ENCODE peak calls at places on chromosomes 4 and X, in five cellular contexts. Z, L, D, V and N are unnamed samples.

GRCh38 chr4:16011173-16011572 is 48.2 kb upstream of the FGFBP2 start:
- DNase-seq in Z (no peak), L (no peak), D (no peak), V (no peak), N (no peak)

GRCh38 chr4:105126311-105127153 is 20.1 kb upstream of the TET2 start:
- DNase-seq in Z (peak; percentile 23), L (no peak), D (no peak), V (no peak), N (no peak)

GRCh38 chr4:107631568-107631967 is 88.5 kb downstream of the PAPSS1 start:
- DNase-seq in Z (peak; percentile 46), L (no peak), D (no peak), V (no peak), N (no peak)

GRCh38 chr4:100907465-100908454 is 389.9 kb upstream of the EMCN start:
- DNase-seq in Z (peak; percentile 32), L (peak; percentile 50), D (no peak), V (no peak), N (no peak)

GRCh38 chr4:24799544-24800272 is 4.3 kb downstream of the SOD3 start:
- DNase-seq in Z (peak; percentile 56), L (no peak), D (no peak), V (peak; percentile 27), N (no peak)

GRCh38 chr4:4320951-4321714 is 31.1 kb downstream of the ZBTB49 start:
- DNase-seq in Z (no peak), L (no peak), D (no peak), V (no peak), N (no peak)

GRCh38 chrX:27598312-27598711 is 8.2 kb downstream of the DCAF8L2 start:
- DNase-seq in Z (no peak), L (no peak), D (no peak), V (no peak), N (no peak)

GRCh38 chr4:48653217-48654014 is 126.7 kb downstream of the FRYL start:
- DNase-seq in Z (peak; percentile 73), L (no peak), D (no peak), V (peak; percentile 30), N (no peak)

GRCh38 chrX:92209936-92210335 is 430.8 kb downstream of the PCDH11X start:
- DNase-seq in Z (no peak), L (no peak), D (no peak), V (no peak), N (no peak)

GRCh38 chr4:55575513-55575912 is 16.5 kb downstream of the PDCL2 start:
- DNase-seq in Z (no peak), L (no peak), D (no peak), V (no peak), N (no peak)

GRCh38 chr4:56843421-56843899 is 22.0 kb upstream of the SPINK2 start:
- DNase-seq in Z (peak; percentile 12), L (no peak), D (no peak), V (no peak), N (no peak)

GRCh38 chr4:3414421-3415279 is 27.1 kb upstream of the HGFAC start:
- DNase-seq in Z (no peak), L (no peak), D (no peak), V (no peak), N (no peak)

GRCh38 chr4:57156242-57156990 is 46.2 kb upstream of the IGFBP7 start:
- DNase-seq in Z (peak; percentile 23), L (peak; percentile 77), D (no peak), V (no peak), N (no peak)

GRCh38 chrX:131827935-131828334 is 195.2 kb upstream of the STK26 start:
- DNase-seq in Z (peak; percentile 19), L (peak; percentile 55), D (no peak), V (peak; percentile 28), N (peak; percentile 87)

GRCh38 chrX:114798902-114799301 is 215.0 kb downstream of the HTR2C start:
- DNase-seq in Z (peak; percentile 56), L (peak; percentile 54), D (peak; percentile 38), V (no peak), N (no peak)

GRCh38 chrX:114797494-114797893 is 213.6 kb downstream of the HTR2C start:
- DNase-seq in Z (no peak), L (no peak), D (no peak), V (no peak), N (no peak)

DNA sequence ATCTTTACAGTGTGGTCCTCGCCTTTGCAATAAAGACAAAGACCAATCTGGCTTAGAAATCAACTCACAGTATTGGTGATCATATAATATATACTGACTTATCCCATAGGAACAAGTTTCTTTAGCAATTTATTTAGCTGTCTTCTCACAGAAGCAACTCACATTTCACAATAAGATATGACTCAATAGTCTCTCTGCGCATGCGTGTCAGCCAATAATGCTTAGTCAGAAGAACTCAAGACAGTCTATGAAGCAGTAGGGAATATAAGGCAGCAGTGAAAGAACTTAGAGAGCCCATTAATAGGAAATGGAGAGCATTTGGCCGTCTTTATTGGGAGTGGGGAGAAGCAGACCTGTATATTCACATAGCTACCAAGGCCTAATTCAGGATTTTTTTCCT is 216.7 kb downstream of the IL13RA2 start:
- DNase-seq in Z (peak; percentile 80), L (peak; percentile 77), D (peak; percentile 24), V (no peak), N (no peak)
- TF ChIP-seq EZH2phosphoT487 in Z (no peak), L (no peak), D (no peak), V (no peak), N (no peak)

DNA sequence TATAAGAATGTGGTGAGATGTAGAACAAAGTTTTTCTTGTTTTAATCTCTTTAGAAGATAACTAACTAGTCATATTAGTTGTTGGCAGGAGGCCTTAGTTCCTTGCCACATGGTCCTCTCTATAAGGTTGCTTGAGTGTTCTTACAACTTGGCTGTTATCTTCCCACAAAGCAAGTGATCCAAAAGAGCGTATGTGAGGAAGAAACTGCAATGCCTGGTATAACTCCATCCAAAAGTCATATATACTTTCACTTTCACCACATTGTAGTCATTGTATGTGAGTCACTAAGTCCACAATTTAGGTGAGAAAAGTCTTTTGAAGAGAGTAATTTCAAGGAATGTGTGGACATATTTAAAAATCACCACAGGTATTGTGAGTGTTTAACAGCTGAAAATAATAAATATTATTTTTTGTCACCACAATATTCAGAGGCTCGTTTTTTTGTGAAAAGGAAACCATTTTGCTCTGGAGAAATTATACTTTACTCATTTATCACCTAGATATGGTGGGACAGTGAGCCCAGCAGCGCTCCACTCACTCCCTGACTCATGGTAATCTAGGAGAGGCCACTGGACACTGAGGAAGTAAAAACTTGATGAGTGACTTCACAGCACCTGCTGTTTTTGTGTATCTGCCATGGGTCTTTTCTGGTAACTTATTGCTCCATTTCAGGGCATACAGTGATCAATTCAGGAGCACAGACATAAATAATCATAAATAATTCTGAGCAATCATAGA is 369.4 kb upstream of the NDST3 start:
- DNase-seq in Z (no peak), L (peak; percentile 28), D (no peak), V (no peak), N (no peak)
- TF ChIP-seq EZH2phosphoT487 in Z (no peak), L (no peak), D (no peak), V (no peak), N (no peak)

GRCh38 chr4:153676984-153677383 is 7.1 kb upstream of the TLR2 start:
- DNase-seq in Z (peak; percentile 83), L (peak; percentile 88), D (peak; percentile 19), V (no peak), N (no peak)
- TF ChIP-seq EZH2phosphoT487 in Z (no peak), L (no peak), D (no peak), V (no peak), N (no peak)

GRCh38 chrX:338281-338835 is 19.8 kb upstream of the GTPBP6 start:
- DNase-seq in Z (no peak), L (no peak), D (no peak), V (no peak), N (no peak)
- TF ChIP-seq EZH2phosphoT487 in Z (no peak), L (no peak), D (no peak), V (no peak), N (no peak)

DNA sequence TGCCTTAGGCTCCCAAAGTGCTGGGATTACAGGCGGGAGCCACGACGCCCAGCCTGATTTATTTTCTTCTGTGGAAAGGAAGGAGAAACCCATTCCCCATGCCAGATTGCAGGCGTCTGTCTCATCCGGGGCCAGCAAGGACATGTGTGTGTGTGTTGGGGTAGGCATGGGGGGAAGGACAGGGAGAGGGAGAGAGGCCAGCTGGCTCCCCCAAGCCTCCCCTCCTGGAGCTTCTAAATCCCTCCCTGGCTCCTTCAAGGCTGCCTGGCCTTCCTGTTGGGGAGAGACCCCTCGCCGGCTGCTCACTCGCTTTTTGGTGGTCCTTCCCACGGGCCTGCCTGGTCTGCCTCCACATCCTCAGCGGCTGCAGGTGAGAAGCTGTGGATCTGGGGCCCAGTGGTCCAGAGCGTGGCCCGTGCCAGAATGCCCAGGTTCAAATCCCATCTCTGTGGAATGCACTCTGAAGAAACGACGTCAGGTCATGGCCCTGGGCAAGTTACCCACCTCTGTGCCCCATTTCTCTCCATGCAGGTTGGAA is 1.3 kb upstream of the PLXNB3 start:
- DNase-seq in Z (no peak), L (no peak), D (no peak), V (no peak), N (no peak)
- TF ChIP-seq EZH2phosphoT487 in Z (no peak), L (no peak), D (no peak), V (no peak), N (no peak)